ENCODE peak calls at places on chromosomes 5 and 9, in six cellular contexts. Y is pancreas, P is fibroblast of lung, O is dorsolateral prefrontal cortex, J is WERI-Rb-1, Q is choroid plexus epithelial cell. C is an unnamed sample.

GRCh38 chr9:104903609-104904008 is 24.3 kb downstream of the ABCA1 start:
- DNase-seq in J (no peak), O (no peak), P (no peak), Y (no peak), Q (peak; percentile 92), C (no peak)

GRCh38 chr5:32814620-32815019 is 103.5 kb downstream of the NPR3 start:
- DNase-seq in J (no peak), Q (peak; percentile 72), O (no peak), P (peak; percentile 88), Y (no peak), C (no peak)

GRCh38 chr9:77014597-77015263 is 4.7 kb upstream of the FOXB2 start:
- DNase-seq in Y (no peak), J (no peak), O (no peak), P (no peak), Q (no peak), C (peak; percentile 2)

GRCh38 chr5:171625646-171626045 is 160.0 kb upstream of the SMIM23 start:
- DNase-seq in Y (no peak), P (no peak), Q (no peak), O (no peak), J (no peak), C (no peak)

GRCh38 chr5:5031665-5032064 is 108.5 kb upstream of the ADAMTS16 start:
- DNase-seq in O (no peak), Q (no peak), J (no peak), P (no peak), Y (no peak), C (no peak)

GRCh38 chr9:3576358-3576757 is 50.6 kb upstream of the RFX3 start:
- DNase-seq in O (no peak), P (no peak), Y (no peak), J (no peak), Q (no peak), C (no peak)

GRCh38 chr5:160198148-160198545 is 31.2 kb upstream of the FABP6 start:
- DNase-seq in O (no peak), Y (no peak), Q (no peak), J (no peak), P (no peak), C (no peak)

GRCh38 chr9:117075636-117076035 is 339.2 kb downstream of the ASTN2 start:
- DNase-seq in P (no peak), Y (no peak), J (no peak), O (no peak), Q (no peak), C (no peak)

GRCh38 chr5:77631166-77631582 is 7.3 kb downstream of the OTP start:
- DNase-seq in Q (no peak), J (no peak), P (no peak), O (no peak), Y (no peak), C (no peak)

GRCh38 chr5:56496581-56497063 is 263.5 kb upstream of the ANKRD55 start:
- DNase-seq in J (peak; percentile 58), Q (no peak), O (no peak), Y (no peak), P (no peak), C (no peak)

DNA sequence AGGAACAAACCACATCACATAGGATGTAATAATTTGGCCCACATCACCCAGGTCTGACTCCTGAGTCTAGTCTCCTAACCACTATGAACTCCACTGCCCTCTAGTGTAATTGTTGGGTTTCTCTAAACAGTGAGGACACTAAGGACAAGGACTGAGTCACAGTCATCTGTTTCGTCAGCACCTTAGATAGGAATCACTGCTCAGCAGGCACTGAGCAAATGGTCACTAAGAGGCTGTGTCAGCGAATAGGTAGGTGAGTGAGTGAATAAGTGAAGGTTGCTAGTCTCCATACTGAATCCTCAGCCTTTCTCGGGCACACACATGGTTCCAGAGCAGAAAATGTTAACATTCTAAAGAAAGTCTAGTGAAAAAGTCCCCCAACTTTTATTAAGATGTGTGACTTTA is 278.6 kb downstream of the SPOCK1 start:
- DNase-seq in Y (peak; percentile 46), Q (peak; percentile 58), J (peak; percentile 37), P (peak; percentile 37), O (no peak), C (no peak)
- TF ChIP-seq CTCF in Y (peak; percentile 26), Q (peak; percentile 52), J (peak; percentile 67), P (peak; percentile 45), O (no peak), C (peak; percentile 64)

GRCh38 chr9:107172160-107172978 is 110.7 kb upstream of the RAD23B start:
- DNase-seq in P (peak; percentile 86), Q (peak; percentile 92), O (peak; percentile 63), Y (peak; percentile 81), J (peak; percentile 89), C (peak; percentile 77)
- TF ChIP-seq CTCF in P (peak; percentile 96), Q (peak; percentile 95), O (peak; percentile 89), Y (peak; percentile 63), J (peak; percentile 92), C (peak; percentile 94)

GRCh38 chr5:52504584-52505240 is 283.0 kb upstream of the ITGA1 start:
- DNase-seq in J (no peak), Y (no peak), O (no peak), P (no peak), Q (no peak), C (no peak)
- TF ChIP-seq CTCF in J (no peak), Y (no peak), O (no peak), P (no peak), Q (no peak), C (no peak)

DNA sequence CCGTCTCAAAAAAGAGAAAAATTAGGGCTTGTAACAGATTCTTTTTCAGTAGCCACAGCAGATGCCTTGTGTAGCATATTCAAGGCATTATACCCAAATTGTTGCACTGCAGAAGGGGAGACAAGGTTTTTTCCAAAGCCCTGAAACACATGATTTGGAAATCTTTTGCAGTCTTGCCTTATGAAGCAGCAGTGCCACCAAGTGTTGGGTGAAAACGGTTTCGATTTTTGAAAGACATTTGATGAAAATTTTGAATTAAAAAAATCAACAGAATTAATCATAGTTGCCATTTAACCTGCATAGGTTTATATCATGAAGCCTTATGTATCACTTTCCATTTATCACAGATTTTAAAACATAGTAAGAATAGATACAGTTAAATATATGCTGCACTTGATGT is 479.5 kb downstream of the TAF11L14 start:
- DNase-seq in O (peak; percentile 10), P (peak; percentile 19), Y (no peak), Q (peak; percentile 66), J (peak; percentile 19), C (no peak)
- TF ChIP-seq CTCF in O (peak; percentile 43), P (no peak), Y (no peak), Q (peak; percentile 59), J (no peak), C (peak; percentile 59)

DNA sequence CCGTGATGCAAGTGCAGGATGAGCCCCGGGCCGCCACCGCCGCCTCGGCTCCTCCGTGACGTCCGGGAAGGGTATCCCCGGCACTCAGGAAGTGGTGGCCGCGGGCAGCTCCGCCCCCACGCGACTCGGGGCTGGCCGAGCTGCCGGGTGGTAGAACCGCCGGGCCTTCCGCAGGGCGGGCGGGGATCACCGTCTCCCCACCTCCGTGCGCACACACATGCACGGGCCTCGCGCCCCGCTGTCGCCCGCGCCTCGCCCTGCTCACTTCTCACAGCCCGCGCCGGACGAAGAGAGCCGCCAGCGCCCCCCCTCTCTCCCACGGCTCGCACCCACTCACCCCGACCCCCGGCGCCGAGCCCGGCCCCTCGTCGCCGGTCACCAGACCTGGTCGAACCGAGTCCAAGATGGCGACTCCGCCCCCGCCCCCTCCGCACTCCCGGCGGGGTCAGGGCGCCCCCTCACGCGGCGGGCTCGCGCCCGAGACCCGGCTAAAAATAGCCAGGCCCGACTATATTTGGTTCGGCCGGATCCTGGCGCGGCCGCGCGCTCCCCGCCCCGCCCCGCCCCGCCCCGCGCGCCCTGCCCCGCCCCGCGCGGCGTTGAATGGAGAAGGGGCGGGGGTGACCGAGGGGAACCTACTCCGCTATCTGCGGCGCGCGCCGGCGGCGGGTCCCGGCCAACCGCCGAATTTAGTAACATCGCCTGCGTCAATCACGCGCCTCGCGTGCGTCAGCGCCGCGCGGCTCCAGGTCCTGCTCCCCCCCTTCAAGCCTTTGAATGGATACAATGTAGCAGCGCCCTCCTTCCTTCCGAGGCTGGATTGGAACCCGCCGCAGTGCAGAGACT is 2.0 kb upstream of the NR4A3 start:
- DNase-seq in P (peak; percentile 97), Y (peak; percentile 93), O (peak; percentile 91), J (peak; percentile 97), Q (peak; percentile 96), C (peak; percentile 89)
- TF ChIP-seq CTCF in P (peak; percentile 6), Y (no peak), O (no peak), J (peak; percentile 16), Q (peak; percentile 40), C (peak; percentile 7)

DNA sequence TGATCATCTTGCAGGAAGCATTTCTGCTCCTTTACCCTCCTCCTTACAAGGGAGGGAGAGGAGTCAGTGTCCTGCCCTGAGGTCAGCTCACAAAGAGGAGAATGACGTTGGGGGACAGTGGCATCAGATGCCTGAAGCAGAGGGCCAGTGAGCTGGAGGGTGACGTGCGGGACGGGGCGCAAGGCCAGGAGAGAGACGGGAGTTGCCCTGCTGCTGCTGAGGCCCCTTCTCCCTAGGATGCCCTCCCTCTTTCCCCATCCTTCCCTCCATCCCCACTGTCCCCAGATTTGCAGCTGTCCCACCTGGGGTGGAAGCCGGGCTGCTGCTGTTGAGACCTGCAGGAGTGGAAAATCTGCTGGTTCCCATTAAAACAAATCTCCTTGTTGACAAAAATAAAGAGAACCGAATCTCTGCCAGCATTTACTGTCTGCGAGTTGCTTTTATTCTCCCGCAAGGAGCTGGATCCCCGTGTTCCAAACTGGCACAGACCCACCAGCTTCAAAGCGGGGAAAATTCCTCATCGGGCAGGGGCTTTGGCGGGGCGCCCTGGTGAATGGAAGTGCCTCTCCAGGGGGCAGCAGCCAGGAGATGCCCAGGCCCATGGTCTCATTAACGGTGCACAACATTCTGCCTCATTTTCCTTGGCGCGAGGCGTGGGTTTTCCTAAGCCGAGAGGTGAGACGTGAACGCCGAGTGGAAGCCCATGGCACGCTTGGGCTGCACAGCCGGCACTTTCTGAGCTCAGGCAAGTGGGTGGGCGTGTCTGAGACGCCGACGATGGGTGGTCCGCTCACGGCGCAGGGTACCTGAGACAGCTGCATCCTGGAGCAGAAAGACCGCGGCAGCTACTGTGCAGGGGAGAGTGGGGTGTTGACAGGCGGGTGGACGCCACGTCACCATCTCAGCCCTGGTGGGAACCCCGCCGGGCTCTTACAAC is 13.9 kb upstream of the COL5A1 start:
- DNase-seq in J (peak; percentile 3), P (no peak), O (no peak), Y (no peak), Q (no peak), C (no peak)
- TF ChIP-seq CTCF in J (no peak), P (no peak), O (no peak), Y (no peak), Q (no peak), C (no peak)

DNA sequence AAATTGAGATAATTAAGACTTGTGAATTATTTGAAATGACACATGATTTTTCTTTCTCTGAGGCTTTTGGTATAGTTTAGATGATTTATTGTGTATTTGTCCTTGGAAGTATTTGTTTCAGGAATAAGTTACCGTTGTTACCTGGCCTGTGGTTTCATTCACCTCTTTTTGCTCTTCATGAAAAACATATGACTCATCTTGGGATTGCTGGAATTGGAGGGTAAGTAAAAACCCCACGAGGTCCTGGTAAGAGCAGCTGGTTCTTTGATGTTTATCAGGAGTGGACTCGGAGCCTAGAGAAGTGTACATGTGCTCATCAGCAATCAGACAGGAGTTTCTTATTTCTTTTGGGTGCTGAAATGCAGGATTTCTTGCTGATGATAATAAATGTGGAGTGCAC is 275.3 kb downstream of the PSAT1 start:
- DNase-seq in O (no peak), Y (no peak), P (no peak), Q (no peak), J (no peak), C (no peak)
- TF ChIP-seq CTCF in O (no peak), Y (no peak), P (no peak), Q (no peak), J (no peak), C (no peak)

C was measured in neural crest cell.